ENCODE peak calls at places on chromosomes 13 and 19, in five cellular contexts. One of them, this sample, is unnamed.

GRCh38 chr19:33259532-33259931 is 33.9 kb upstream of the SLC7A10 start:
- DNase-seq in neuronal stem cell: no peak
- DNase-seq in fibroblast of lung: no peak
- DNase-seq in keratinocyte: no peak
- DNase-seq in PC-3: no peak
- DNase-seq in this sample: peak; percentile 44

GRCh38 chr19:5711025-5711424 is 8.9 kb downstream of the LONP1 start:
- DNase-seq in neuronal stem cell: no peak
- DNase-seq in fibroblast of lung: no peak
- DNase-seq in keratinocyte: no peak
- DNase-seq in PC-3: no peak
- DNase-seq in this sample: no peak

GRCh38 chr19:49431330-49431749 is 6.2 kb downstream of the GFY start:
- DNase-seq in neuronal stem cell: no peak
- DNase-seq in fibroblast of lung: no peak
- DNase-seq in keratinocyte: no peak
- DNase-seq in PC-3: no peak
- DNase-seq in this sample: no peak

GRCh38 chr19:58556633-58557252 is 1.7 kb downstream of the UBE2M start:
- DNase-seq in neuronal stem cell: no peak
- DNase-seq in fibroblast of lung: no peak
- DNase-seq in keratinocyte: no peak
- DNase-seq in PC-3: no peak
- DNase-seq in this sample: no peak

GRCh38 chr13:85725433-85725832 is 73.8 kb downstream of the SLITRK6 start:
- DNase-seq in neuronal stem cell: no peak
- DNase-seq in fibroblast of lung: no peak
- DNase-seq in keratinocyte: no peak
- DNase-seq in PC-3: peak; percentile 48
- DNase-seq in this sample: no peak

GRCh38 chr13:75363371-75363770 is 118.6 kb downstream of the TBC1D4 start:
- DNase-seq in neuronal stem cell: no peak
- DNase-seq in fibroblast of lung: no peak
- DNase-seq in keratinocyte: no peak
- DNase-seq in PC-3: no peak
- DNase-seq in this sample: no peak

GRCh38 chr13:40440990-40441820 is 225.2 kb downstream of the FOXO1 start:
- DNase-seq in neuronal stem cell: no peak
- DNase-seq in fibroblast of lung: peak; percentile 78
- DNase-seq in keratinocyte: no peak
- DNase-seq in PC-3: no peak
- DNase-seq in this sample: peak; percentile 68

GRCh38 chr13:100349594-100349993 is 239.0 kb downstream of the GGACT start:
- DNase-seq in neuronal stem cell: no peak
- DNase-seq in fibroblast of lung: no peak
- DNase-seq in keratinocyte: no peak
- DNase-seq in PC-3: no peak
- DNase-seq in this sample: no peak

GRCh38 chr19:35963514-35963913 is 27.3 kb downstream of the LRFN3 start:
- DNase-seq in neuronal stem cell: peak; percentile 69
- DNase-seq in fibroblast of lung: peak; percentile 57
- DNase-seq in keratinocyte: no peak
- DNase-seq in PC-3: peak; percentile 28
- DNase-seq in this sample: peak; percentile 44

GRCh38 chr13:89783221-89783755 is 1564.2 kb upstream of the MIR17HG start:
- DNase-seq in neuronal stem cell: no peak
- DNase-seq in fibroblast of lung: no peak
- DNase-seq in keratinocyte: no peak
- DNase-seq in PC-3: no peak
- DNase-seq in this sample: no peak

GRCh38 chr13:39282400-39282972 is 244.2 kb downstream of the NHLRC3 start:
- DNase-seq in neuronal stem cell: no peak
- DNase-seq in fibroblast of lung: no peak
- DNase-seq in keratinocyte: no peak
- DNase-seq in PC-3: no peak
- DNase-seq in this sample: no peak

GRCh38 chr13:95643814-95644598 is 500 bp downstream of the DZIP1 start:
- DNase-seq in neuronal stem cell: no peak
- DNase-seq in fibroblast of lung: peak; percentile 56
- DNase-seq in keratinocyte: no peak
- DNase-seq in PC-3: no peak
- DNase-seq in this sample: no peak

GRCh38 chr13:68173111-68173510 is 943.0 kb upstream of the PCDH9 start:
- DNase-seq in neuronal stem cell: no peak
- DNase-seq in fibroblast of lung: no peak
- DNase-seq in keratinocyte: peak; percentile 11
- DNase-seq in PC-3: peak; percentile 50
- DNase-seq in this sample: no peak

GRCh38 chr13:109357751-109358150 is 428.6 kb downstream of the IRS2 start:
- DNase-seq in neuronal stem cell: no peak
- DNase-seq in fibroblast of lung: no peak
- DNase-seq in keratinocyte: no peak
- DNase-seq in PC-3: no peak
- DNase-seq in this sample: no peak

GRCh38 chr13:28179974-28180373 is 41.6 kb downstream of the PAN3 start:
- DNase-seq in neuronal stem cell: no peak
- DNase-seq in fibroblast of lung: peak; percentile 14
- DNase-seq in keratinocyte: no peak
- DNase-seq in PC-3: no peak
- DNase-seq in this sample: peak; percentile 19

GRCh38 chr19:18392936-18393335 is 4.5 kb downstream of the LRRC25 start:
- DNase-seq in neuronal stem cell: no peak
- DNase-seq in fibroblast of lung: no peak
- DNase-seq in keratinocyte: no peak
- DNase-seq in PC-3: no peak
- DNase-seq in this sample: no peak

GRCh38 chr13:46181799-46182490 is at the start of gene LCP1:
- DNase-seq in neuronal stem cell: no peak
- DNase-seq in fibroblast of lung: no peak
- DNase-seq in keratinocyte: no peak
- DNase-seq in PC-3: peak; percentile 83
- DNase-seq in this sample: peak; percentile 70

GRCh38 chr13:51587372-51587771 is 3.1 kb downstream of the WDFY2 start:
- DNase-seq in neuronal stem cell: no peak
- DNase-seq in fibroblast of lung: no peak
- DNase-seq in keratinocyte: no peak
- DNase-seq in PC-3: no peak
- DNase-seq in this sample: no peak

GRCh38 chr13:27967736-27968315 is 1.3 kb downstream of the CDX2 start:
- DNase-seq in neuronal stem cell: no peak
- DNase-seq in fibroblast of lung: no peak
- DNase-seq in keratinocyte: no peak
- DNase-seq in PC-3: no peak
- DNase-seq in this sample: no peak

GRCh38 chr13:53250272-53250875 is 221.8 kb downstream of the OLFM4 start:
- DNase-seq in neuronal stem cell: peak; percentile 80
- DNase-seq in fibroblast of lung: peak; percentile 78
- DNase-seq in keratinocyte: peak; percentile 17
- DNase-seq in PC-3: peak; percentile 79
- DNase-seq in this sample: peak; percentile 90

GRCh38 chr19:27974082-27974513 is 1238.9 kb downstream of the UQCRFS1 start:
- DNase-seq in neuronal stem cell: peak; percentile 32
- DNase-seq in fibroblast of lung: no peak
- DNase-seq in keratinocyte: no peak
- DNase-seq in PC-3: peak; percentile 7
- DNase-seq in this sample: no peak

GRCh38 chr13:94640676-94641075 is 39.0 kb downstream of the GPR180 start:
- DNase-seq in neuronal stem cell: no peak
- DNase-seq in fibroblast of lung: no peak
- DNase-seq in keratinocyte: no peak
- DNase-seq in PC-3: peak; percentile 27
- DNase-seq in this sample: peak; percentile 3

GRCh38 chr13:46058268-46058667 is 5.7 kb upstream of the ZC3H13 start:
- DNase-seq in neuronal stem cell: no peak
- DNase-seq in fibroblast of lung: no peak
- DNase-seq in keratinocyte: no peak
- DNase-seq in PC-3: no peak
- DNase-seq in this sample: peak; percentile 37

GRCh38 chr19:54316746-54317107 is 3.8 kb upstream of the LILRA5 start:
- DNase-seq in neuronal stem cell: no peak
- DNase-seq in fibroblast of lung: no peak
- DNase-seq in keratinocyte: no peak
- DNase-seq in PC-3: no peak
- DNase-seq in this sample: no peak

GRCh38 chr13:40971321-40971720 is 47.8 kb downstream of the ELF1 start:
- DNase-seq in neuronal stem cell: no peak
- DNase-seq in fibroblast of lung: no peak
- DNase-seq in keratinocyte: no peak
- DNase-seq in PC-3: no peak
- DNase-seq in this sample: no peak

GRCh38 chr13:33494596-33495214 is 209.2 kb upstream of the STARD13 start:
- DNase-seq in neuronal stem cell: no peak
- DNase-seq in fibroblast of lung: peak; percentile 87
- DNase-seq in keratinocyte: peak; percentile 36
- DNase-seq in PC-3: peak; percentile 86
- DNase-seq in this sample: peak; percentile 46

GRCh38 chr19:16417660-16418596 is 53.8 kb downstream of the EPS15L1 start:
- DNase-seq in neuronal stem cell: peak; percentile 37
- DNase-seq in fibroblast of lung: peak; percentile 38
- DNase-seq in keratinocyte: peak; percentile 5
- DNase-seq in PC-3: peak; percentile 70
- DNase-seq in this sample: peak; percentile 75

GRCh38 chr19:39845621-39846175 is 481 bp downstream of the FBL start:
- DNase-seq in neuronal stem cell: no peak
- DNase-seq in fibroblast of lung: no peak
- DNase-seq in keratinocyte: no peak
- DNase-seq in PC-3: no peak
- DNase-seq in this sample: peak; percentile 17

GRCh38 chr19:30672926-30673325 is 300.7 kb downstream of the ZNF536 start:
- DNase-seq in neuronal stem cell: no peak
- DNase-seq in fibroblast of lung: no peak
- DNase-seq in keratinocyte: no peak
- DNase-seq in PC-3: no peak
- DNase-seq in this sample: no peak

GRCh38 chr19:30675086-30675485 is 302.9 kb downstream of the ZNF536 start:
- DNase-seq in neuronal stem cell: no peak
- DNase-seq in fibroblast of lung: no peak
- DNase-seq in keratinocyte: no peak
- DNase-seq in PC-3: no peak
- DNase-seq in this sample: no peak

GRCh38 chr19:30673336-30673735 is 301.2 kb downstream of the ZNF536 start:
- DNase-seq in neuronal stem cell: no peak
- DNase-seq in fibroblast of lung: no peak
- DNase-seq in keratinocyte: no peak
- DNase-seq in PC-3: no peak
- DNase-seq in this sample: no peak

GRCh38 chr19:30676990-30677679 is 305.0 kb downstream of the ZNF536 start:
- DNase-seq in neuronal stem cell: no peak
- DNase-seq in fibroblast of lung: no peak
- DNase-seq in keratinocyte: no peak
- DNase-seq in PC-3: no peak
- DNase-seq in this sample: no peak

DNA sequence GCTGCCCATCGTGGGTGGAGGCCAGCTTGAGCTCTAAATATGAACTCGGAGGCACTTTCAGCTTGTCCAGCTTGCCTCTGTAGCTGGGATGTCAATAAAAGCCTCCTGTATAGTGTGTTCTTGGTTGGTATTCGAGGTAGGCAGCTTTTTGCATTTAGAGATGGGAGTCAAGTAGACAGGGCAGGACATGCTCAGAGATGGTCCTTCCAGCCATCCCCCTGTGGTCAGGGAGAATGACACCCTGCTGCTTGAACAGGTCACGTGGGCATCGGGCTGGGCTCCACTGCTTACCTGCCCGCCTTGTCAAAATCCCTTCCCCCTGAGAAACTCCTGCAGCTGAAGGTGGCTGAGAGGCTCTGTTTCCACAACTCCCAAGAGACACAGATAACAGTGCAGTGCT is 302.5 kb downstream of the ZNF536 start:
- DNase-seq in neuronal stem cell: no peak
- DNase-seq in fibroblast of lung: no peak
- DNase-seq in keratinocyte: no peak
- DNase-seq in PC-3: no peak
- DNase-seq in this sample: no peak
- H2AFZ ChIP-seq in neuronal stem cell: no peak overlapping the region
- H2AFZ ChIP-seq in fibroblast of lung: no peak overlapping the region
- H2AFZ ChIP-seq in keratinocyte: no peak overlapping the region
- H2AFZ ChIP-seq in PC-3: no peak overlapping the region
- H2AFZ ChIP-seq in this sample: no peak overlapping the region

GRCh38 chr19:48203227-48203793 is 32.8 kb downstream of the ZSWIM9 start:
- DNase-seq in neuronal stem cell: no peak
- DNase-seq in fibroblast of lung: no peak
- DNase-seq in keratinocyte: no peak
- DNase-seq in PC-3: no peak
- DNase-seq in this sample: no peak
- H2AFZ ChIP-seq in neuronal stem cell: peak overlapping the region; percentile 80
- H2AFZ ChIP-seq in fibroblast of lung: peak overlapping the region; percentile 97
- H2AFZ ChIP-seq in keratinocyte: peak overlapping the region; percentile 99
- H2AFZ ChIP-seq in PC-3: peak overlapping the region; percentile 82
- H2AFZ ChIP-seq in this sample: no peak overlapping the region

GRCh38 chr19:7415857-7416371 is 67.2 kb downstream of the ARHGEF18 start:
- DNase-seq in neuronal stem cell: no peak
- DNase-seq in fibroblast of lung: no peak
- DNase-seq in keratinocyte: no peak
- DNase-seq in PC-3: no peak
- DNase-seq in this sample: no peak

GRCh38 chr19:7417671-7418324 is 69.1 kb downstream of the ARHGEF18 start:
- DNase-seq in neuronal stem cell: no peak
- DNase-seq in fibroblast of lung: no peak
- DNase-seq in keratinocyte: no peak
- DNase-seq in PC-3: no peak
- DNase-seq in this sample: peak; percentile 33

GRCh38 chr19:7410946-7411345 is 62.2 kb downstream of the ARHGEF18 start:
- DNase-seq in neuronal stem cell: no peak
- DNase-seq in fibroblast of lung: no peak
- DNase-seq in keratinocyte: no peak
- DNase-seq in PC-3: no peak
- DNase-seq in this sample: no peak

GRCh38 chr19:7415163-7415856 is 66.6 kb downstream of the ARHGEF18 start:
- DNase-seq in neuronal stem cell: no peak
- DNase-seq in fibroblast of lung: peak; percentile 78
- DNase-seq in keratinocyte: no peak
- DNase-seq in PC-3: no peak
- DNase-seq in this sample: no peak

DNA sequence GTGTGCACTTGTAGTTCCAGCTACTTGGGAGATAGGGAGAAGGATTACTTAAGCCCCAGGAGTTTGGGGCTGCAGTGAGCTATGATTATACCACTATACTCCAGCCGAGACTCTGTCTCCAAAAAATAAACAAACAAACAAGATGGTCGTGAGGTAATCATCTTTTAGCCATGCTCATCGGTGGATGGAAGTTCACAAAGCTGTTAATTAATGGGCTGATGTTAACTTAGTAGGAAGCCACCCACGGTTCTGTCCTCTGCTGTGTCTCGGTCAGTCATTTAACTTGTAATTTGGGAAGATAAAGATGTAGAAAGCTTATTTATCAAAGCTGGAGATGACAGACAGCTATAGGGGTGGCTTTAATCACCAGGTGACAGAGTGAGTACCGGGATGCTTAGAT is 64.9 kb downstream of the ARHGEF18 start:
- DNase-seq in neuronal stem cell: no peak
- DNase-seq in fibroblast of lung: no peak
- DNase-seq in keratinocyte: no peak
- DNase-seq in PC-3: no peak
- DNase-seq in this sample: no peak
- H2AFZ ChIP-seq in neuronal stem cell: no peak overlapping the region
- H2AFZ ChIP-seq in fibroblast of lung: no peak overlapping the region
- H2AFZ ChIP-seq in keratinocyte: no peak overlapping the region
- H2AFZ ChIP-seq in PC-3: no peak overlapping the region
- H2AFZ ChIP-seq in this sample: no peak overlapping the region

GRCh38 chr19:46788101-46788967 is at the start of gene SLC1A5:
- DNase-seq in neuronal stem cell: peak; percentile 95
- DNase-seq in fibroblast of lung: peak; percentile 96
- DNase-seq in keratinocyte: no peak
- DNase-seq in PC-3: peak; percentile 93
- DNase-seq in this sample: peak; percentile 95
- H2AFZ ChIP-seq in neuronal stem cell: peak within 1 kb of the TSS; percentile 84
- H2AFZ ChIP-seq in fibroblast of lung: no peak within 1 kb of the TSS
- H2AFZ ChIP-seq in keratinocyte: no peak within 1 kb of the TSS
- H2AFZ ChIP-seq in PC-3: no peak within 1 kb of the TSS
- H2AFZ ChIP-seq in this sample: peak within 1 kb of the TSS; percentile 4

This sample was measured in trophoblast cell.